ENCODE peak calls at places on chromosomes 4 and X, in five cellular contexts. L is lower leg skin, R is choroid plexus epithelial cell, K is left lung, Y is adipocyte. Z is an unnamed sample.

GRCh38 chrX:123084797-123085196 is 99.3 kb upstream of the GRIA3 start:
- DNase-seq in R (peak; percentile 71), K (no peak), Y (peak; percentile 72), L (no peak), Z (no peak)

GRCh38 chrX:56281789-56282188 is 49.6 kb downstream of the KLF8 start:
- DNase-seq in Y (peak; percentile 48), R (peak; percentile 35), L (no peak), K (no peak), Z (no peak)

GRCh38 chr4:84238247-84239090 is 260.6 kb downstream of the NKX6-1 start:
- DNase-seq in K (no peak), L (no peak), R (peak; percentile 35), Y (peak; percentile 45), Z (no peak)

GRCh38 chr4:168433576-168433975 is 46.7 kb downstream of the DDX60L start:
- DNase-seq in K (no peak), R (no peak), L (no peak), Y (no peak), Z (no peak)

GRCh38 chrX:104195489-104196084 is 29.3 kb downstream of the FAM199X start:
- DNase-seq in L (no peak), K (no peak), Y (peak; percentile 78), R (peak; percentile 52), Z (no peak)

GRCh38 chr4:53763813-53764597 is 172.7 kb upstream of the LNX1 start:
- DNase-seq in K (peak; percentile 40), Y (peak; percentile 81), L (no peak), R (peak; percentile 84), Z (no peak)

GRCh38 chr4:139817657-139818452 is 152.2 kb downstream of the MGST2 start:
- DNase-seq in Y (no peak), R (no peak), K (no peak), L (peak; percentile 87), Z (no peak)

GRCh38 chrX:11765449-11765848 is 7.4 kb downstream of the MSL3 start:
- DNase-seq in L (no peak), R (no peak), K (no peak), Y (no peak), Z (no peak)

GRCh38 chrX:17608898-17609297 is 128.4 kb upstream of the SCML1 start:
- DNase-seq in K (no peak), Y (peak; percentile 51), L (no peak), R (peak; percentile 59), Z (no peak)

GRCh38 chr4:60034371-60034770 is 1165.8 kb upstream of the ADGRL3 start:
- DNase-seq in K (peak; percentile 18), R (no peak), Y (no peak), L (no peak), Z (no peak)

GRCh38 chr4:78361621-78362120 is 189.9 kb upstream of the ANXA3 start:
- DNase-seq in L (no peak), R (no peak), K (no peak), Y (no peak), Z (no peak)

GRCh38 chr4:139241784-139242151 is 38.3 kb downstream of the MGARP start:
- DNase-seq in K (no peak), R (no peak), L (no peak), Y (no peak), Z (no peak)

GRCh38 chrX:15816886-15817285 is 26.6 kb downstream of the ZRSR2 start:
- DNase-seq in K (no peak), L (no peak), R (no peak), Y (no peak), Z (peak; percentile 26)

GRCh38 chr4:23476514-23477090 is 413.2 kb downstream of the PPARGC1A start:
- DNase-seq in R (no peak), K (no peak), L (no peak), Y (no peak), Z (no peak)

GRCh38 chrX:105263171-105263570 is 42.7 kb upstream of the TEX13A start:
- DNase-seq in K (no peak), R (no peak), Y (no peak), L (no peak), Z (no peak)

GRCh38 chr4:162245051-162245450 is 81.3 kb upstream of the FSTL5 start:
- DNase-seq in Y (no peak), R (no peak), L (no peak), K (no peak), Z (no peak)
- H3K4me3 ChIP-seq in Y (no peak overlapping the region), R (no peak overlapping the region), L (no peak overlapping the region), K (no peak overlapping the region), Z (no peak overlapping the region)

GRCh38 chr4:56433280-56433679 is 2.1 kb downstream of the PPAT start:
- DNase-seq in L (no peak), R (no peak), Y (no peak), K (no peak), Z (no peak)
- H3K4me3 ChIP-seq in L (no peak overlapping the region), R (no peak overlapping the region), Y (no peak overlapping the region), K (no peak overlapping the region), Z (no peak overlapping the region)

GRCh38 chrX:21926527-21927278 is 13.8 kb upstream of the SMS start:
- DNase-seq in L (no peak), R (peak; percentile 95), Y (peak; percentile 88), K (no peak), Z (no peak)
- H3K4me3 ChIP-seq in L (no peak overlapping the region), R (no peak overlapping the region), Y (peak overlapping the region; percentile 69), K (no peak overlapping the region), Z (no peak overlapping the region)

GRCh38 chrX:42094208-42094607 is 170.9 kb upstream of the CASK start:
- DNase-seq in K (no peak), R (peak; percentile 57), L (no peak), Y (peak; percentile 17), Z (no peak)
- H3K4me3 ChIP-seq in K (no peak overlapping the region), R (no peak overlapping the region), L (no peak overlapping the region), Y (no peak overlapping the region), Z (no peak overlapping the region)

GRCh38 chr4:71004281-71004851 is 10.9 kb downstream of the DCK start:
- DNase-seq in Y (no peak), R (no peak), L (no peak), K (no peak), Z (peak; percentile 34)
- H3K4me3 ChIP-seq in Y (no peak overlapping the region), R (no peak overlapping the region), L (no peak overlapping the region), K (no peak overlapping the region), Z (peak overlapping the region; percentile 41)

GRCh38 chr4:101855239-101855638 is 64.7 kb downstream of the BANK1 start:
- DNase-seq in R (no peak), Y (no peak), K (no peak), L (no peak), Z (no peak)

GRCh38 chr4:101851671-101852070 is 61.1 kb downstream of the BANK1 start:
- DNase-seq in R (no peak), K (no peak), Y (no peak), L (no peak), Z (no peak)

GRCh38 chr4:101853028-101853427 is 62.5 kb downstream of the BANK1 start:
- DNase-seq in Y (no peak), K (no peak), L (no peak), R (peak; percentile 7), Z (no peak)

GRCh38 chr4:101856149-101856548 is 65.6 kb downstream of the BANK1 start:
- DNase-seq in K (no peak), Y (no peak), L (no peak), R (no peak), Z (no peak)

GRCh38 chr4:101853691-101854090 is 63.2 kb downstream of the BANK1 start:
- DNase-seq in Y (no peak), R (peak; percentile 59), L (no peak), K (no peak), Z (no peak)
- H3K4me3 ChIP-seq in Y (no peak overlapping the region), R (no peak overlapping the region), L (no peak overlapping the region), K (no peak overlapping the region), Z (no peak overlapping the region)

GRCh38 chr4:3746701-3747581 is 19.2 kb upstream of the ADRA2C start:
- DNase-seq in L (no peak), K (no peak), Y (no peak), R (no peak), Z (no peak)

GRCh38 chr4:3744901-3745300 is 21.3 kb upstream of the ADRA2C start:
- DNase-seq in L (no peak), R (no peak), Y (no peak), K (no peak), Z (no peak)

GRCh38 chr4:3747582-3747906 is 18.6 kb upstream of the ADRA2C start:
- DNase-seq in R (peak; percentile 6), K (no peak), L (no peak), Y (peak; percentile 25), Z (no peak)

GRCh38 chr4:3744232-3744631 is 22.0 kb upstream of the ADRA2C start:
- DNase-seq in L (no peak), K (no peak), R (no peak), Y (no peak), Z (no peak)

GRCh38 chr4:3745886-3746656 is 20.1 kb upstream of the ADRA2C start:
- DNase-seq in Y (no peak), R (no peak), K (no peak), L (no peak), Z (no peak)
- H3K4me3 ChIP-seq in Y (no peak overlapping the region), R (no peak overlapping the region), K (no peak overlapping the region), L (no peak overlapping the region), Z (no peak overlapping the region)